ENCODE peak calls at places on chromosomes 4 and X, in six cellular contexts. One of them, this sample, is unnamed.

GRCh38 chrX:129000018-129000417 is 523.3 kb downstream of the SMARCA1 start:
- DNase-seq in CD8-positive, alpha-beta memory T cell: no peak
- DNase-seq in GM13977: no peak
- DNase-seq in fibroblast of lung: no peak
- DNase-seq in stimulated activated CD8-positive, alpha-beta memory T cell treated with anti-CD3 and anti-CD28 coated beads, Interleukin-7, amount 100 ng/mL, for 1 hour: no peak
- DNase-seq in HT1080: no peak
- DNase-seq in this sample: no peak

GRCh38 chr4:121070274-121070673 is 2.1 kb downstream of the NDNF start:
- DNase-seq in CD8-positive, alpha-beta memory T cell: no peak
- DNase-seq in GM13977: no peak
- DNase-seq in fibroblast of lung: no peak
- DNase-seq in stimulated activated CD8-positive, alpha-beta memory T cell treated with anti-CD3 and anti-CD28 coated beads, Interleukin-7, amount 100 ng/mL, for 1 hour: no peak
- DNase-seq in HT1080: no peak
- DNase-seq in this sample: no peak

GRCh38 chr4:173370130-173370476 is 651 bp upstream of the SAP30 start:
- DNase-seq in CD8-positive, alpha-beta memory T cell: peak; percentile 85
- DNase-seq in GM13977: peak; percentile 47
- DNase-seq in fibroblast of lung: no peak
- DNase-seq in stimulated activated CD8-positive, alpha-beta memory T cell treated with anti-CD3 and anti-CD28 coated beads, Interleukin-7, amount 100 ng/mL, for 1 hour: peak; percentile 21
- DNase-seq in HT1080: no peak
- DNase-seq in this sample: peak; percentile 56

GRCh38 chr4:76709454-76709853 is 188.5 kb downstream of the SOWAHB start:
- DNase-seq in CD8-positive, alpha-beta memory T cell: no peak
- DNase-seq in GM13977: no peak
- DNase-seq in fibroblast of lung: peak; percentile 70
- DNase-seq in stimulated activated CD8-positive, alpha-beta memory T cell treated with anti-CD3 and anti-CD28 coated beads, Interleukin-7, amount 100 ng/mL, for 1 hour: no peak
- DNase-seq in HT1080: no peak
- DNase-seq in this sample: no peak

GRCh38 chrX:1239681-1240142 is 27.3 kb upstream of the CRLF2 start:
- DNase-seq in CD8-positive, alpha-beta memory T cell: no peak
- DNase-seq in GM13977: peak; percentile 72
- DNase-seq in fibroblast of lung: no peak
- DNase-seq in stimulated activated CD8-positive, alpha-beta memory T cell treated with anti-CD3 and anti-CD28 coated beads, Interleukin-7, amount 100 ng/mL, for 1 hour: no peak
- DNase-seq in HT1080: peak; percentile 47
- DNase-seq in this sample: peak; percentile 85

GRCh38 chr4:25667931-25668557 is 12.4 kb downstream of the SLC34A2 start:
- DNase-seq in CD8-positive, alpha-beta memory T cell: no peak
- DNase-seq in GM13977: no peak
- DNase-seq in fibroblast of lung: peak; percentile 67
- DNase-seq in stimulated activated CD8-positive, alpha-beta memory T cell treated with anti-CD3 and anti-CD28 coated beads, Interleukin-7, amount 100 ng/mL, for 1 hour: no peak
- DNase-seq in HT1080: peak; percentile 33
- DNase-seq in this sample: no peak

GRCh38 chr4:128565565-128566186 is 243.8 kb upstream of the JADE1 start:
- DNase-seq in CD8-positive, alpha-beta memory T cell: no peak
- DNase-seq in GM13977: peak; percentile 31
- DNase-seq in fibroblast of lung: no peak
- DNase-seq in stimulated activated CD8-positive, alpha-beta memory T cell treated with anti-CD3 and anti-CD28 coated beads, Interleukin-7, amount 100 ng/mL, for 1 hour: no peak
- DNase-seq in HT1080: peak; percentile 55
- DNase-seq in this sample: no peak

GRCh38 chrX:68196939-68197791 is 236.1 kb downstream of the OPHN1 start:
- DNase-seq in CD8-positive, alpha-beta memory T cell: no peak
- DNase-seq in GM13977: peak; percentile 55
- DNase-seq in fibroblast of lung: peak; percentile 41
- DNase-seq in stimulated activated CD8-positive, alpha-beta memory T cell treated with anti-CD3 and anti-CD28 coated beads, Interleukin-7, amount 100 ng/mL, for 1 hour: no peak
- DNase-seq in HT1080: peak; percentile 18
- DNase-seq in this sample: no peak

GRCh38 chrX:153333271-153333670 is 682 bp upstream of the ZNF275 start:
- DNase-seq in CD8-positive, alpha-beta memory T cell: no peak
- DNase-seq in GM13977: no peak
- DNase-seq in fibroblast of lung: peak; percentile 39
- DNase-seq in stimulated activated CD8-positive, alpha-beta memory T cell treated with anti-CD3 and anti-CD28 coated beads, Interleukin-7, amount 100 ng/mL, for 1 hour: no peak
- DNase-seq in HT1080: no peak
- DNase-seq in this sample: no peak

GRCh38 chr4:84403656-84404055 is 95.4 kb downstream of the NKX6-1 start:
- DNase-seq in CD8-positive, alpha-beta memory T cell: no peak
- DNase-seq in GM13977: no peak
- DNase-seq in fibroblast of lung: peak; percentile 65
- DNase-seq in stimulated activated CD8-positive, alpha-beta memory T cell treated with anti-CD3 and anti-CD28 coated beads, Interleukin-7, amount 100 ng/mL, for 1 hour: no peak
- DNase-seq in HT1080: peak; percentile 74
- DNase-seq in this sample: no peak

GRCh38 chrX:128436397-128437103 is 384.3 kb upstream of the ACTRT1 start:
- DNase-seq in CD8-positive, alpha-beta memory T cell: no peak
- DNase-seq in GM13977: no peak
- DNase-seq in fibroblast of lung: no peak
- DNase-seq in stimulated activated CD8-positive, alpha-beta memory T cell treated with anti-CD3 and anti-CD28 coated beads, Interleukin-7, amount 100 ng/mL, for 1 hour: no peak
- DNase-seq in HT1080: peak; percentile 10
- DNase-seq in this sample: no peak

GRCh38 chr4:107654694-107655093 is 65.3 kb downstream of the PAPSS1 start:
- DNase-seq in CD8-positive, alpha-beta memory T cell: no peak
- DNase-seq in GM13977: no peak
- DNase-seq in fibroblast of lung: peak; percentile 5
- DNase-seq in stimulated activated CD8-positive, alpha-beta memory T cell treated with anti-CD3 and anti-CD28 coated beads, Interleukin-7, amount 100 ng/mL, for 1 hour: no peak
- DNase-seq in HT1080: no peak
- DNase-seq in this sample: no peak

GRCh38 chrX:134544189-134544588 is 84.2 kb downstream of the HPRT1 start:
- DNase-seq in CD8-positive, alpha-beta memory T cell: no peak
- DNase-seq in GM13977: no peak
- DNase-seq in fibroblast of lung: no peak
- DNase-seq in stimulated activated CD8-positive, alpha-beta memory T cell treated with anti-CD3 and anti-CD28 coated beads, Interleukin-7, amount 100 ng/mL, for 1 hour: no peak
- DNase-seq in HT1080: no peak
- DNase-seq in this sample: no peak

GRCh38 chrX:120365320-120365719 is 3.4 kb downstream of the ATP1B4 start:
- DNase-seq in CD8-positive, alpha-beta memory T cell: peak; percentile 57
- DNase-seq in GM13977: peak; percentile 11
- DNase-seq in fibroblast of lung: no peak
- DNase-seq in stimulated activated CD8-positive, alpha-beta memory T cell treated with anti-CD3 and anti-CD28 coated beads, Interleukin-7, amount 100 ng/mL, for 1 hour: no peak
- DNase-seq in HT1080: peak; percentile 1
- DNase-seq in this sample: no peak

GRCh38 chrX:31223817-31224216 is 152.0 kb upstream of the FTHL17 start:
- DNase-seq in CD8-positive, alpha-beta memory T cell: no peak
- DNase-seq in GM13977: peak; percentile 31
- DNase-seq in fibroblast of lung: peak; percentile 81
- DNase-seq in stimulated activated CD8-positive, alpha-beta memory T cell treated with anti-CD3 and anti-CD28 coated beads, Interleukin-7, amount 100 ng/mL, for 1 hour: no peak
- DNase-seq in HT1080: peak; percentile 53
- DNase-seq in this sample: no peak

GRCh38 chr4:54568184-54568583 is 89.6 kb upstream of the KIT start:
- DNase-seq in CD8-positive, alpha-beta memory T cell: no peak
- DNase-seq in GM13977: no peak
- DNase-seq in fibroblast of lung: peak; percentile 84
- DNase-seq in stimulated activated CD8-positive, alpha-beta memory T cell treated with anti-CD3 and anti-CD28 coated beads, Interleukin-7, amount 100 ng/mL, for 1 hour: no peak
- DNase-seq in HT1080: peak; percentile 94
- DNase-seq in this sample: no peak

GRCh38 chr4:136810626-136811025 is 721.7 kb downstream of the PCDH18 start:
- DNase-seq in CD8-positive, alpha-beta memory T cell: no peak
- DNase-seq in GM13977: no peak
- DNase-seq in fibroblast of lung: peak; percentile 30
- DNase-seq in stimulated activated CD8-positive, alpha-beta memory T cell treated with anti-CD3 and anti-CD28 coated beads, Interleukin-7, amount 100 ng/mL, for 1 hour: no peak
- DNase-seq in HT1080: peak; percentile 83
- DNase-seq in this sample: no peak

GRCh38 chrX:128975716-128976115 is 547.6 kb downstream of the SMARCA1 start:
- DNase-seq in CD8-positive, alpha-beta memory T cell: no peak
- DNase-seq in GM13977: peak; percentile 17
- DNase-seq in fibroblast of lung: no peak
- DNase-seq in stimulated activated CD8-positive, alpha-beta memory T cell treated with anti-CD3 and anti-CD28 coated beads, Interleukin-7, amount 100 ng/mL, for 1 hour: no peak
- DNase-seq in HT1080: peak; percentile 1
- DNase-seq in this sample: no peak

GRCh38 chrX:39652336-39652735 is 445.4 kb downstream of the BCOR start:
- DNase-seq in CD8-positive, alpha-beta memory T cell: no peak
- DNase-seq in GM13977: peak; percentile 49
- DNase-seq in fibroblast of lung: no peak
- DNase-seq in stimulated activated CD8-positive, alpha-beta memory T cell treated with anti-CD3 and anti-CD28 coated beads, Interleukin-7, amount 100 ng/mL, for 1 hour: no peak
- DNase-seq in HT1080: no peak
- DNase-seq in this sample: no peak

GRCh38 chr4:2824329-2825183 is 19.1 kb upstream of the ADD1 start:
- DNase-seq in CD8-positive, alpha-beta memory T cell: peak; percentile 43
- DNase-seq in GM13977: no peak
- DNase-seq in fibroblast of lung: no peak
- DNase-seq in stimulated activated CD8-positive, alpha-beta memory T cell treated with anti-CD3 and anti-CD28 coated beads, Interleukin-7, amount 100 ng/mL, for 1 hour: no peak
- DNase-seq in HT1080: no peak
- DNase-seq in this sample: peak; percentile 7

GRCh38 chrX:134013092-134013497 is 27.7 kb upstream of the GPC3 start:
- DNase-seq in CD8-positive, alpha-beta memory T cell: no peak
- DNase-seq in GM13977: no peak
- DNase-seq in fibroblast of lung: peak; percentile 6
- DNase-seq in stimulated activated CD8-positive, alpha-beta memory T cell treated with anti-CD3 and anti-CD28 coated beads, Interleukin-7, amount 100 ng/mL, for 1 hour: no peak
- DNase-seq in HT1080: peak; percentile 1
- DNase-seq in this sample: no peak

GRCh38 chrX:109797311-109797975 is 64.4 kb upstream of the ACSL4 start:
- DNase-seq in CD8-positive, alpha-beta memory T cell: no peak
- DNase-seq in GM13977: no peak
- DNase-seq in fibroblast of lung: peak; percentile 21
- DNase-seq in stimulated activated CD8-positive, alpha-beta memory T cell treated with anti-CD3 and anti-CD28 coated beads, Interleukin-7, amount 100 ng/mL, for 1 hour: no peak
- DNase-seq in HT1080: no peak
- DNase-seq in this sample: no peak

GRCh38 chrX:118325453-118325852 is 20.5 kb upstream of the WDR44 start:
- DNase-seq in CD8-positive, alpha-beta memory T cell: no peak
- DNase-seq in GM13977: no peak
- DNase-seq in fibroblast of lung: no peak
- DNase-seq in stimulated activated CD8-positive, alpha-beta memory T cell treated with anti-CD3 and anti-CD28 coated beads, Interleukin-7, amount 100 ng/mL, for 1 hour: no peak
- DNase-seq in HT1080: no peak
- DNase-seq in this sample: no peak

GRCh38 chr4:15498356-15498755 is 28.7 kb downstream of the CC2D2A start:
- DNase-seq in CD8-positive, alpha-beta memory T cell: no peak
- DNase-seq in GM13977: no peak
- DNase-seq in fibroblast of lung: no peak
- DNase-seq in stimulated activated CD8-positive, alpha-beta memory T cell treated with anti-CD3 and anti-CD28 coated beads, Interleukin-7, amount 100 ng/mL, for 1 hour: no peak
- DNase-seq in HT1080: no peak
- DNase-seq in this sample: no peak

GRCh38 chr4:87481342-87481741 is 47.8 kb downstream of the SPARCL1 start:
- DNase-seq in CD8-positive, alpha-beta memory T cell: no peak
- DNase-seq in GM13977: no peak
- DNase-seq in fibroblast of lung: no peak
- DNase-seq in stimulated activated CD8-positive, alpha-beta memory T cell treated with anti-CD3 and anti-CD28 coated beads, Interleukin-7, amount 100 ng/mL, for 1 hour: no peak
- DNase-seq in HT1080: no peak
- DNase-seq in this sample: no peak

GRCh38 chr4:89534356-89534755 is 226.8 kb upstream of the GPRIN3 start:
- DNase-seq in CD8-positive, alpha-beta memory T cell: no peak
- DNase-seq in GM13977: no peak
- DNase-seq in fibroblast of lung: no peak
- DNase-seq in stimulated activated CD8-positive, alpha-beta memory T cell treated with anti-CD3 and anti-CD28 coated beads, Interleukin-7, amount 100 ng/mL, for 1 hour: no peak
- DNase-seq in HT1080: no peak
- DNase-seq in this sample: no peak

GRCh38 chrX:150508018-150508417 is 60.4 kb upstream of the MTM1 start:
- DNase-seq in CD8-positive, alpha-beta memory T cell: no peak
- DNase-seq in GM13977: no peak
- DNase-seq in fibroblast of lung: no peak
- DNase-seq in stimulated activated CD8-positive, alpha-beta memory T cell treated with anti-CD3 and anti-CD28 coated beads, Interleukin-7, amount 100 ng/mL, for 1 hour: no peak
- DNase-seq in HT1080: no peak
- DNase-seq in this sample: no peak

GRCh38 chrX:30620980-30621716 is 32.1 kb upstream of the GK start:
- DNase-seq in CD8-positive, alpha-beta memory T cell: no peak
- DNase-seq in GM13977: no peak
- DNase-seq in fibroblast of lung: peak; percentile 90
- DNase-seq in stimulated activated CD8-positive, alpha-beta memory T cell treated with anti-CD3 and anti-CD28 coated beads, Interleukin-7, amount 100 ng/mL, for 1 hour: no peak
- DNase-seq in HT1080: peak; percentile 81
- DNase-seq in this sample: no peak

GRCh38 chrX:31336419-31336818 is 264.6 kb upstream of the FTHL17 start:
- DNase-seq in CD8-positive, alpha-beta memory T cell: no peak
- DNase-seq in GM13977: no peak
- DNase-seq in fibroblast of lung: no peak
- DNase-seq in stimulated activated CD8-positive, alpha-beta memory T cell treated with anti-CD3 and anti-CD28 coated beads, Interleukin-7, amount 100 ng/mL, for 1 hour: no peak
- DNase-seq in HT1080: no peak
- DNase-seq in this sample: no peak

GRCh38 chrX:51155566-51155965 is 177.1 kb upstream of the NUDT10 start:
- DNase-seq in CD8-positive, alpha-beta memory T cell: no peak
- DNase-seq in GM13977: no peak
- DNase-seq in fibroblast of lung: no peak
- DNase-seq in stimulated activated CD8-positive, alpha-beta memory T cell treated with anti-CD3 and anti-CD28 coated beads, Interleukin-7, amount 100 ng/mL, for 1 hour: no peak
- DNase-seq in HT1080: no peak
- DNase-seq in this sample: no peak

GRCh38 chr4:8515316-8516060 is 64.7 kb upstream of the GPR78 start:
- DNase-seq in CD8-positive, alpha-beta memory T cell: no peak
- DNase-seq in GM13977: no peak
- DNase-seq in fibroblast of lung: peak; percentile 27
- DNase-seq in stimulated activated CD8-positive, alpha-beta memory T cell treated with anti-CD3 and anti-CD28 coated beads, Interleukin-7, amount 100 ng/mL, for 1 hour: no peak
- DNase-seq in HT1080: peak; percentile 71
- DNase-seq in this sample: no peak

GRCh38 chr4:124940387-124940786 is 227.9 kb upstream of the ANKRD50 start:
- DNase-seq in CD8-positive, alpha-beta memory T cell: no peak
- DNase-seq in GM13977: no peak
- DNase-seq in fibroblast of lung: peak; percentile 99
- DNase-seq in stimulated activated CD8-positive, alpha-beta memory T cell treated with anti-CD3 and anti-CD28 coated beads, Interleukin-7, amount 100 ng/mL, for 1 hour: no peak
- DNase-seq in HT1080: peak; percentile 94
- DNase-seq in this sample: no peak

This sample was measured in ascending aorta.